ENCODE peak calls at places on chromosome 18, in four cellular contexts. G, Q, A and M are unnamed samples.

GRCh38 chr18:41165625-41166024 is 789.4 kb upstream of the PIK3C3 start:
- DNase-seq in Q (no peak), G (no peak), A (no peak), M (no peak)

GRCh38 chr18:46294751-46295150 is 190.6 kb downstream of the HAUS1 start:
- DNase-seq in Q (no peak), G (no peak), A (no peak), M (no peak)

GRCh38 chr18:28175930-28176673 is 828 bp downstream of the CDH2 start:
- DNase-seq in A (no peak), G (peak; percentile 46), Q (no peak), M (no peak)

GRCh38 chr18:47168913-47169312 is 7.3 kb downstream of the IER3IP1 start:
- DNase-seq in G (no peak), Q (no peak), A (no peak), M (no peak)

GRCh38 chr18:11963991-11964484 is 17.3 kb upstream of the IMPA2 start:
- DNase-seq in Q (peak; percentile 38), G (no peak), A (no peak), M (no peak)

GRCh38 chr18:12287131-12287681 is 20.8 kb upstream of the TUBB6 start:
- DNase-seq in A (no peak), Q (no peak), G (peak; percentile 58), M (no peak)

GRCh38 chr18:12637901-12638633 is 19.8 kb downstream of the SPIRE1 start:
- DNase-seq in Q (no peak), A (no peak), G (no peak), M (no peak)

GRCh38 chr18:57738078-57738477 is 65.0 kb downstream of the ATP8B1 start:
- DNase-seq in G (no peak), Q (no peak), A (no peak), M (peak; percentile 9)

GRCh38 chr18:26121476-26121875 is 12.2 kb upstream of the PSMA8 start:
- DNase-seq in A (no peak), G (no peak), Q (no peak), M (no peak)

GRCh38 chr18:812123-812672 is at the start of gene YES1:
- DNase-seq in Q (peak; percentile 97), A (no peak), G (peak; percentile 83), M (peak; percentile 78)

GRCh38 chr18:46333371-46334199 is 229.4 kb downstream of the HAUS1 start:
- DNase-seq in A (no peak), Q (no peak), G (peak; percentile 50), M (no peak)

GRCh38 chr18:28905509-28905908 is 728.6 kb upstream of the CDH2 start:
- DNase-seq in Q (no peak), G (no peak), A (no peak), M (no peak)

GRCh38 chr18:42429208-42429607 is 474.2 kb downstream of the PIK3C3 start:
- DNase-seq in A (no peak), Q (no peak), G (no peak), M (no peak)

GRCh38 chr18:50424877-50425690 is 50.2 kb downstream of the SKA1 start:
- DNase-seq in Q (peak; percentile 72), G (no peak), A (no peak), M (peak; percentile 86)
- TF ChIP-seq TCF7 in Q (peak; percentile 62), G (no peak), A (no peak), M (peak; percentile 82)

GRCh38 chr18:62539284-62540168 is 16.7 kb downstream of the ZCCHC2 start:
- DNase-seq in G (no peak), Q (no peak), A (no peak), M (peak; percentile 53)
- TF ChIP-seq TCF7 in G (no peak), Q (no peak), A (no peak), M (no peak)

GRCh38 chr18:51195602-51196115 is 1.8 kb downstream of the MEX3C start:
- DNase-seq in A (no peak), G (peak; percentile 22), Q (peak; percentile 6), M (peak; percentile 87)
- TF ChIP-seq TCF7 in A (no peak), G (no peak), Q (no peak), M (no peak)

DNA sequence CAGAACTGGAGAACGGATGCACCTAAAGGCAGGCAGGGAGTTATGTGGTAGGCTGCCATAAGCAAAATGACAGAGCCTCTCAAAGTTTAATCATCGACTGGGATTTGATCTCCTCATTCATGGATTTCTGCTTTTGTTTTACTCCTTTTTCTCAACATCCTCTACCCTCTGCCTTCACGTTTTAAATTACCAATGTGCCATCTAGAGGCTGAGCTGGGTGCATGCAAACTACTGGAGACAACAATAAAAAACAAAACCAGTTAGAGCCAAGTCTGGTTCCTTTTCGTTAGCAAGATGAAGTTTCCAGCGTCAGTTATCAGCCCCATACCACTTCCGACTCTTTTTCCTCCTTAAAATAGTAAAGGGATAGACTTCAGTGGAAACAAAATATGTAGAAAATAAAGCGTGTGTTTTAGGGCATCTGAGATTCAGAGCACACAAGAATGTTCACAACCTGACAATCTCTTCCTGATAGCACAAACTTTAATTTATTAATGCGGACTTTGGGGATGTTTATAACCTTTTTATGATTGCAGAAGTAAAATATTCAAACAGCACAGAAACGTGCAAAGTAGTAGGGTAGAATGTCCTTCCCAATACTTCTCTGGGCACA is 117.0 kb downstream of the LAMA1 start:
- DNase-seq in A (no peak), G (no peak), Q (peak; percentile 22), M (peak; percentile 21)
- TF ChIP-seq TCF7 in A (no peak), G (no peak), Q (no peak), M (no peak)

DNA sequence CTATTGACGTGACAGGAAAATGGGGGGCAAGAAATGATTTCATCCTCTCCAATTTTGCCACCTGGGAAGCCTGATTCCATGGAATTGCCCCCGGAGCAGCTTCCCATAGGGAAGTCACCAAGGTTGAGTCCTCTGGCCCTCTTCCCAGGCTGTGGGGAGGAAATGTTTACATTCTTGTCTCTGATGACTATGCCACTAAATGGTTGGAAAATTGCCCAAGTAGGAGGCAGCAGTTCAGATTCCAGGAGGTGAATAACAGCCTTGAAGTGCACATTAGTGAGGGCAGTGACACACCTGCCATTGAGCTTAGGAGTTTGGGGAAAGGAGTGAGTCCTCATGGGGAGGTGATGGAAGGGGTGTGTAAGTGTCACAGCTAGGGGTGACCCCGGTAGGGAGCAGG is 449.2 kb upstream of the DCC start:
- DNase-seq in A (no peak), G (no peak), Q (no peak), M (no peak)
- TF ChIP-seq TCF7 in A (no peak), G (no peak), Q (no peak), M (no peak)

GRCh38 chr18:8987250-8987649 is 115.2 kb upstream of the NDUFV2 start:
- DNase-seq in G (no peak), A (no peak), Q (no peak), M (no peak)

GRCh38 chr18:8989855-8990254 is 112.6 kb upstream of the NDUFV2 start:
- DNase-seq in Q (no peak), A (no peak), G (no peak), M (no peak)

GRCh38 chr18:8990276-8991031 is 112.0 kb upstream of the NDUFV2 start:
- DNase-seq in G (no peak), Q (no peak), A (no peak), M (no peak)

GRCh38 chr18:8989017-8989416 is 113.5 kb upstream of the NDUFV2 start:
- DNase-seq in A (no peak), Q (no peak), G (no peak), M (no peak)

GRCh38 chr18:8988262-8988871 is 114.1 kb upstream of the NDUFV2 start:
- DNase-seq in Q (peak; percentile 70), A (no peak), G (peak; percentile 78), M (peak; percentile 46)
- TF ChIP-seq TCF7 in Q (no peak), A (no peak), G (no peak), M (no peak)

GRCh38 chr18:48952287-48953095 is 1.7 kb upstream of the SMAD7 start:
- DNase-seq in G (peak; percentile 81), Q (peak; percentile 54), A (no peak), M (no peak)
- TF ChIP-seq TCF7 in G (no peak), Q (no peak), A (no peak), M (no peak)

GRCh38 chr18:24190590-24190989 is 51.7 kb downstream of the CABYR start:
- DNase-seq in G (no peak), A (no peak), Q (no peak), M (no peak)
- TF ChIP-seq TCF7 in G (no peak), A (no peak), Q (no peak), M (no peak)

GRCh38 chr18:79867666-79868065 is 69.9 kb downstream of the KCNG2 start:
- DNase-seq in G (no peak), Q (no peak), A (no peak), M (no peak)

GRCh38 chr18:79869591-79870368 is 72.0 kb downstream of the KCNG2 start:
- DNase-seq in A (no peak), Q (no peak), G (no peak), M (no peak)

GRCh38 chr18:79868811-79869541 is 71.2 kb downstream of the KCNG2 start:
- DNase-seq in Q (no peak), A (no peak), G (no peak), M (no peak)

GRCh38 chr18:79866889-79867574 is 69.3 kb downstream of the KCNG2 start:
- DNase-seq in A (no peak), Q (no peak), G (no peak), M (no peak)

GRCh38 chr18:79868168-79868784 is 70.5 kb downstream of the KCNG2 start:
- DNase-seq in Q (no peak), G (no peak), A (no peak), M (no peak)
- TF ChIP-seq TCF7 in Q (no peak), G (no peak), A (no peak), M (no peak)

GRCh38 chr18:52499646-52500045 is 159.6 kb downstream of the DCC start:
- DNase-seq in Q (no peak), G (no peak), A (no peak), M (peak; percentile 33)
- TF ChIP-seq TCF7 in Q (no peak), G (no peak), A (no peak), M (no peak)